ENCODE peak calls at places on chromosomes 1 and 21, in seven cellular contexts. M is activated CD4-positive, alpha-beta T cell treated with anti-CD3 and anti-CD28 coated beads, Interleukin-2, amount 10 ng/mL, durations not matched to agents 7 days and 5 days; Y is NCI-H524; Q is AG08396; P is KBM-7; E is amygdala; U is NCI-H1417. L is an unnamed sample.

GRCh38 chr1:20511518-20512428 is 3.8 kb upstream of the MUL1 start:
- DNase-seq in M (no peak), Y (no peak), Q (no peak), P (no peak), E (no peak), U (no peak), L (no peak)

GRCh38 chr21:21813934-21814333 is 815.7 kb downstream of the NCAM2 start:
- DNase-seq in M (no peak), Y (no peak), Q (no peak), P (no peak), E (no peak), U (no peak), L (no peak)

GRCh38 chr1:245657371-245657770 is 502.6 kb downstream of the KIF26B start:
- DNase-seq in M (no peak), Y (no peak), Q (no peak), P (no peak), E (no peak), U (no peak), L (no peak)

GRCh38 chr21:45943630-45944540 is 37.7 kb upstream of the COL6A1 start:
- DNase-seq in M (no peak), Y (no peak), Q (no peak), P (no peak), E (no peak), U (no peak), L (no peak)

GRCh38 chr1:78370779-78371482 is 119.8 kb upstream of the PTGFR start:
- DNase-seq in M (no peak), Y (no peak), Q (peak; percentile 37), P (no peak), E (no peak), U (no peak), L (no peak)

GRCh38 chr1:224340711-224341384 is 10.9 kb upstream of the NVL start:
- DNase-seq in M (peak; percentile 40), Y (no peak), Q (peak; percentile 10), P (no peak), E (no peak), U (no peak), L (no peak)

GRCh38 chr1:205926213-205926612 is 17.0 kb downstream of the SLC26A9 start:
- DNase-seq in M (no peak), Y (no peak), Q (no peak), P (no peak), E (peak; percentile 25), U (no peak), L (no peak)

GRCh38 chr1:9228589-9228988 is 6.0 kb upstream of the H6PD start:
- DNase-seq in M (no peak), Y (no peak), Q (no peak), P (no peak), E (no peak), U (no peak), L (no peak)

GRCh38 chr1:40092811-40093617 is 4.0 kb downstream of the PPT1 start:
- DNase-seq in M (no peak), Y (no peak), Q (no peak), P (no peak), E (no peak), U (no peak), L (no peak)

GRCh38 chr1:27416387-27417111 is 24.1 kb downstream of the GPR3 start:
- DNase-seq in M (peak; percentile 72), Y (peak; percentile 24), Q (peak; percentile 50), P (peak; percentile 86), E (peak; percentile 18), U (peak; percentile 55), L (peak; percentile 48)

GRCh38 chr1:60977661-60978060 is 104.7 kb upstream of the NFIA start:
- DNase-seq in M (no peak), Y (no peak), Q (no peak), P (no peak), E (no peak), U (no peak), L (no peak)

GRCh38 chr1:16375521-16376359 is 8.7 kb downstream of the SZRD1 start:
- DNase-seq in M (no peak), Y (no peak), Q (no peak), P (no peak), E (no peak), U (peak; percentile 9), L (no peak)

GRCh38 chr1:5994713-5995621 is 2.7 kb upstream of the NPHP4 start:
- DNase-seq in M (peak; percentile 85), Y (no peak), Q (no peak), P (no peak), E (no peak), U (no peak), L (peak; percentile 78)